ENCODE peak calls at places on chromosomes 5 and 9, in seven cellular contexts. R is lower lobe of right lung, C is kidney, A is pancreas, Y is foreskin fibroblast, Q is AG04450, O is lung. U is an unnamed sample.

GRCh38 chr5:142520885-142521284 is 165.0 kb downstream of the FGF1 start:
- DNase-seq in Q (peak; percentile 37), O (no peak), R (no peak), Y (peak; percentile 64), A (no peak), C (no peak), U (no peak)

GRCh38 chr9:117784996-117785395 is 80.8 kb downstream of the TLR4 start:
- DNase-seq in O (no peak), C (no peak), Y (no peak), R (no peak), Q (no peak), A (no peak), U (no peak)

GRCh38 chr9:75624984-75625383 is 265.5 kb upstream of the PCSK5 start:
- DNase-seq in R (peak; percentile 49), A (no peak), O (no peak), Q (no peak), Y (no peak), C (no peak), U (no peak)

GRCh38 chr9:135591491-135592330 is 30.2 kb downstream of the PAEP start:
- DNase-seq in A (no peak), Q (no peak), O (no peak), R (no peak), Y (no peak), C (peak; percentile 58), U (no peak)

GRCh38 chr5:16886366-16886736 is 49.7 kb downstream of the MYO10 start:
- DNase-seq in A (no peak), R (no peak), Y (peak; percentile 49), C (no peak), O (no peak), Q (peak; percentile 39), U (peak; percentile 97)

GRCh38 chr5:81393783-81394718 is at the start of gene ACOT12:
- DNase-seq in C (peak; percentile 64), O (no peak), R (peak; percentile 41), Q (no peak), Y (peak; percentile 19), A (peak; percentile 26), U (peak; percentile 34)

GRCh38 chr5:42879267-42879666 is 67.6 kb upstream of the SELENOP start:
- DNase-seq in Q (no peak), C (no peak), O (no peak), A (no peak), R (no peak), Y (no peak), U (no peak)

GRCh38 chr5:174723979-174724483 is 351 bp upstream of the MSX2 start:
- DNase-seq in C (no peak), Q (no peak), R (no peak), O (no peak), Y (no peak), A (no peak), U (no peak)

GRCh38 chr5:144331361-144331760 is 160.7 kb downstream of the KCTD16 start:
- DNase-seq in C (no peak), A (no peak), O (no peak), Y (no peak), R (no peak), Q (no peak), U (no peak)

GRCh38 chr5:15850536-15850935 is 329.1 kb downstream of the MARCHF11 start:
- DNase-seq in O (no peak), C (no peak), R (no peak), Q (no peak), Y (no peak), A (no peak), U (no peak)

GRCh38 chr5:93705896-93706295 is 35.5 kb downstream of the POU5F2 start:
- DNase-seq in Q (no peak), A (no peak), Y (peak; percentile 18), R (no peak), O (no peak), C (no peak), U (peak; percentile 56)

GRCh38 chr5:168624850-168625357 is 45.7 kb upstream of the PANK3 start:
- DNase-seq in A (no peak), O (no peak), C (no peak), R (no peak), Q (no peak), Y (peak; percentile 30), U (no peak)

DNA sequence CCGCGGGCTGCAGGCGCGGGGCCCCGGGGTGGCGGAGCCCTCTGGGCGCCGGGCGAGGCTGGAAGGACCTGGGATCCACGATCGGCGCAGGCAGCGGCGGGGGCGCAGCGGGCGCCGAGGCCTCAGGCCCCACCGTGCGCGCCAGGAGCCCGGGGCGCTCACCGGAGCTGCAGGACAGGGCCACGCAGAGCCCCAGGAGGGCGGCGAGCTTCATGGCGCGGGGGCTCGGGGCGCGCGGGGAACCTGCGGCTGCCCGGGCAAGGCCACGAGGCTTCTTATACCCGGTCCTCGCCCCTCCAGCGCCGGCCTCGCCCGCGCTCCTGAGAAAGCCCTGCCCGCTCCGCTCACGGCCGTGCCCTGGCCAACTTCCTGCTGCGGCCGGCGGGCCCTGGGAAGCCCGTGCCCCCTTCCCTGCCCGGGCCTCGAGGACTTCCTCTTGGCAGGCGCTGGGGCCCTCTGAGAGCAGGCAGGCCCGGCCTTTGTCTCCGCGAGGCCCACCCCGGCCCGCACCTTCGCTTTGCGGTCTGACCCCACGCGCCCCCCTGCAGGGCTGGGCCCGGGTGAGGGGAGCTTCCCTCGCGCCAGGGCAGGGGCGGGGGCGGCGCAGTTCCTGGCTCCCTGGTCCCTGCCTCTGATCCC is at the start of gene SCGB3A1:
- DNase-seq in Q (no peak), A (no peak), Y (no peak), C (peak; percentile 79), R (peak; percentile 74), O (peak; percentile 34), U (no peak)
- H3K4me3 ChIP-seq in Q (no peak within 1 kb of the TSS), A (peak within 1 kb of the TSS; percentile 21), Y (no peak within 1 kb of the TSS), C (no peak within 1 kb of the TSS), R (peak within 1 kb of the TSS; percentile 42), O (peak within 1 kb of the TSS; percentile 10), U (no peak within 1 kb of the TSS)

GRCh38 chr5:62268792-62269191 is 37.2 kb upstream of the KIF2A start:
- DNase-seq in A (no peak), O (no peak), R (no peak), Y (no peak), C (no peak), Q (no peak), U (no peak)

GRCh38 chr5:62268239-62268638 is 37.8 kb upstream of the KIF2A start:
- DNase-seq in O (peak; percentile 31), A (no peak), Q (no peak), C (no peak), Y (no peak), R (no peak), U (peak; percentile 48)

GRCh38 chr5:62263401-62263800 is 42.6 kb upstream of the KIF2A start:
- DNase-seq in A (no peak), O (no peak), R (no peak), Y (no peak), Q (no peak), C (no peak), U (no peak)

GRCh38 chr5:62265648-62266112 is 40.3 kb upstream of the KIF2A start:
- DNase-seq in Q (no peak), C (no peak), O (no peak), Y (no peak), R (no peak), A (no peak), U (no peak)

DNA sequence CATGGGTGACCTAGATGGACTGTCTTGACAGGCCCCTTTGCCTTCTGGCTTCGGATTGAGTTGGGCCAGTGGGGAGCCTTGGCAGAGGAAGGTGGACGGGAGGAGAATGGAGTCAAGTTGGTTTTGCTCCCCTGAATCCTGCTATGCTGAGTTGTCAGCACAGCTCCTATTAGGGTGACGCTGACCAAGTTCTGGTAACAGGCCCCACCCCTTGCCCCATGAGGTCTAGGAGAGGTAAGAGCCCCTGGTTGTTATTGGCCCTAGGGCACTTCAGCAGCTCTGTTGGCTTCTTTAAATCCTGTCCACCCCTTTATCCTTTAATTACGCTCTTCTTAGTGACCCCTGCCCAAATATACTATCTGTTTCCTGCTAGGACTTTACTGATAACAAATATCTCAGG is 39.4 kb upstream of the KIF2A start:
- DNase-seq in C (no peak), Y (no peak), O (no peak), A (no peak), Q (no peak), R (no peak), U (no peak)
- TF ChIP-seq CTCF in C (no peak), Y (no peak), O (no peak), A (no peak), Q (no peak), R (no peak), U (no peak)

GRCh38 chr5:159263569-159263905 is 447 bp downstream of the UBLCP1 start:
- DNase-seq in R (no peak), O (no peak), C (no peak), A (no peak), Y (no peak), Q (no peak), U (no peak)

GRCh38 chr5:159262859-159263568 is at the start of gene UBLCP1:
- DNase-seq in Y (peak; percentile 57), R (peak; percentile 86), O (peak; percentile 86), C (peak; percentile 89), Q (peak; percentile 24), A (peak; percentile 73), U (peak; percentile 80)

GRCh38 chr5:159257629-159258283 is 5.3 kb upstream of the UBLCP1 start:
- DNase-seq in Q (no peak), Y (no peak), R (no peak), C (no peak), A (no peak), O (no peak), U (no peak)

GRCh38 chr5:159258361-159258760 is 4.7 kb upstream of the UBLCP1 start:
- DNase-seq in A (no peak), Y (no peak), R (no peak), C (no peak), Q (no peak), O (no peak), U (no peak)

GRCh38 chr5:159262472-159262858 is 625 bp upstream of the UBLCP1 start:
- DNase-seq in O (no peak), C (no peak), Q (no peak), R (no peak), A (no peak), Y (no peak), U (peak; percentile 27)
- H3K4me3 ChIP-seq in O (peak overlapping the region; percentile 97), C (peak overlapping the region; percentile 83), Q (peak overlapping the region; percentile 96), R (peak overlapping the region; percentile 97), A (peak overlapping the region; percentile 97), Y (peak overlapping the region; percentile 100), U (peak overlapping the region; percentile 85)

GRCh38 chr9:110427497-110428104 is 89.9 kb upstream of the TXNDC8 start:
- DNase-seq in R (peak; percentile 53), A (peak; percentile 33), C (no peak), Q (no peak), Y (peak; percentile 23), O (no peak), U (peak; percentile 46)
- TF ChIP-seq CTCF in R (peak; percentile 41), A (peak; percentile 25), C (peak; percentile 59), Q (peak; percentile 39), Y (peak; percentile 64), O (no peak), U (peak; percentile 58)

DNA sequence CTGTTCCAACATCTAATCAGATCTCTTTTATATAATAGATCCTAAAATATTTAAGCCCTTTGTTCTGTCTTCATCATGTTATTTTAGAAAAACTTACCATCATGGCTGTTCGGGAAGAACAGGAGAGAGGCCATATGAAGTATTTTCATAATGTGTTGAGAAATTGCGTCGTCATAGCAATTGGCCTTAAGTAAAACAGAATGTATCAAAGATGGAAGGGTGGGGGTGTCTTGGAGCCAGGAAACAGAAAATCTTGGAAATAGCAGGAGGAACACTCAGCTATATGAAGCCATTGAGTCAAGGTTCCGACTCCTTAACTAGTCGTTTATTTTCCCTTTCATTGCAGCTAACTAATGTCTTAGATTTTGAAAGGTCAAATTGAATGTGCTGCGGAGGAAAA is 1.3 kb downstream of the SPTAN1 start:
- DNase-seq in A (no peak), R (no peak), Q (peak; percentile 29), C (no peak), Y (peak; percentile 67), O (no peak), U (peak; percentile 91)
- H3K4me3 ChIP-seq in A (no peak overlapping the region), R (peak overlapping the region; percentile 99), Q (peak overlapping the region; percentile 87), C (peak overlapping the region; percentile 96), Y (peak overlapping the region; percentile 97), O (peak overlapping the region; percentile 17), U (peak overlapping the region; percentile 85)

GRCh38 chr5:177362871-177363507 is 5.3 kb downstream of the RGS14 start:
- DNase-seq in A (peak; percentile 79), Q (no peak), Y (peak; percentile 29), O (peak; percentile 57), C (peak; percentile 92), R (peak; percentile 79), U (peak; percentile 18)
- TF ChIP-seq CTCF in A (no peak), Q (no peak), Y (no peak), O (no peak), C (no peak), R (no peak), U (no peak)